ENCODE peak calls at places on chromosomes 11 and 22, in eight cellular contexts. One of them, this sample, is unnamed.

GRCh38 chr11:1138053-1138452 is 19.7 kb upstream of the MUC5AC start:
- DNase-seq in NB4: no peak
- DNase-seq in psoas muscle: no peak
- DNase-seq in right lobe of liver: no peak
- DNase-seq in fibroblast of the aortic adventitia: no peak
- DNase-seq in progenitor cell of endocrine pancreas: no peak
- DNase-seq in stomach: no peak
- DNase-seq in cardiac fibroblast: no peak
- DNase-seq in this sample: no peak

GRCh38 chr11:13928566-13929251 is 33.8 kb upstream of the SPON1 start:
- DNase-seq in psoas muscle: no peak
- DNase-seq in fibroblast of the aortic adventitia: peak; percentile 77
- DNase-seq in NB4: peak; percentile 65
- DNase-seq in progenitor cell of endocrine pancreas: no peak
- DNase-seq in stomach: no peak
- DNase-seq in cardiac fibroblast: peak; percentile 87
- DNase-seq in right lobe of liver: no peak
- DNase-seq in this sample: no peak

GRCh38 chr11:44968510-44968909 is 17.8 kb upstream of the TP53I11 start:
- DNase-seq in cardiac fibroblast: no peak
- DNase-seq in psoas muscle: no peak
- DNase-seq in fibroblast of the aortic adventitia: no peak
- DNase-seq in progenitor cell of endocrine pancreas: no peak
- DNase-seq in stomach: no peak
- DNase-seq in right lobe of liver: no peak
- DNase-seq in NB4: no peak
- DNase-seq in this sample: no peak

GRCh38 chr11:2206291-2206690 is 34.7 kb upstream of the TH start:
- DNase-seq in stomach: peak; percentile 17
- DNase-seq in cardiac fibroblast: no peak
- DNase-seq in right lobe of liver: no peak
- DNase-seq in progenitor cell of endocrine pancreas: no peak
- DNase-seq in NB4: no peak
- DNase-seq in psoas muscle: peak; percentile 40
- DNase-seq in fibroblast of the aortic adventitia: no peak
- DNase-seq in this sample: no peak

GRCh38 chr11:18726040-18726439 is at the start of gene IGSF22:
- DNase-seq in stomach: no peak
- DNase-seq in progenitor cell of endocrine pancreas: no peak
- DNase-seq in right lobe of liver: no peak
- DNase-seq in fibroblast of the aortic adventitia: no peak
- DNase-seq in psoas muscle: peak; percentile 23
- DNase-seq in NB4: no peak
- DNase-seq in cardiac fibroblast: no peak
- DNase-seq in this sample: no peak

GRCh38 chr11:67349457-67349856 is 3.9 kb downstream of the POLD4 start:
- DNase-seq in progenitor cell of endocrine pancreas: no peak
- DNase-seq in psoas muscle: no peak
- DNase-seq in cardiac fibroblast: no peak
- DNase-seq in fibroblast of the aortic adventitia: no peak
- DNase-seq in right lobe of liver: no peak
- DNase-seq in NB4: no peak
- DNase-seq in stomach: no peak
- DNase-seq in this sample: no peak

GRCh38 chr22:48758021-48758561 is 1069.6 kb downstream of the BRD1 start:
- DNase-seq in fibroblast of the aortic adventitia: no peak
- DNase-seq in psoas muscle: no peak
- DNase-seq in stomach: peak; percentile 25
- DNase-seq in right lobe of liver: peak; percentile 35
- DNase-seq in cardiac fibroblast: no peak
- DNase-seq in NB4: no peak
- DNase-seq in progenitor cell of endocrine pancreas: peak; percentile 7
- DNase-seq in this sample: no peak

GRCh38 chr11:7906481-7906880 is 24.6 kb downstream of the OR10A6 start:
- DNase-seq in cardiac fibroblast: no peak
- DNase-seq in right lobe of liver: no peak
- DNase-seq in progenitor cell of endocrine pancreas: no peak
- DNase-seq in fibroblast of the aortic adventitia: no peak
- DNase-seq in psoas muscle: no peak
- DNase-seq in NB4: no peak
- DNase-seq in stomach: no peak
- DNase-seq in this sample: no peak

GRCh38 chr11:26782220-26782619 is 60.4 kb upstream of the SLC5A12 start:
- DNase-seq in cardiac fibroblast: no peak
- DNase-seq in right lobe of liver: no peak
- DNase-seq in NB4: no peak
- DNase-seq in stomach: no peak
- DNase-seq in psoas muscle: no peak
- DNase-seq in progenitor cell of endocrine pancreas: no peak
- DNase-seq in fibroblast of the aortic adventitia: no peak
- DNase-seq in this sample: no peak

GRCh38 chr11:68424981-68425865 is 35.3 kb upstream of the PPP6R3 start:
- DNase-seq in cardiac fibroblast: no peak
- DNase-seq in right lobe of liver: no peak
- DNase-seq in psoas muscle: no peak
- DNase-seq in progenitor cell of endocrine pancreas: no peak
- DNase-seq in stomach: no peak
- DNase-seq in NB4: no peak
- DNase-seq in fibroblast of the aortic adventitia: no peak
- DNase-seq in this sample: no peak

GRCh38 chr11:85115798-85116197 is 511.3 kb downstream of the DLG2 start:
- DNase-seq in cardiac fibroblast: no peak
- DNase-seq in progenitor cell of endocrine pancreas: no peak
- DNase-seq in NB4: no peak
- DNase-seq in fibroblast of the aortic adventitia: no peak
- DNase-seq in stomach: no peak
- DNase-seq in right lobe of liver: no peak
- DNase-seq in psoas muscle: no peak
- DNase-seq in this sample: no peak

GRCh38 chr11:62498492-62499286 is 47.9 kb downstream of the AHNAK start:
- DNase-seq in cardiac fibroblast: no peak
- DNase-seq in stomach: no peak
- DNase-seq in right lobe of liver: no peak
- DNase-seq in progenitor cell of endocrine pancreas: no peak
- DNase-seq in fibroblast of the aortic adventitia: no peak
- DNase-seq in NB4: no peak
- DNase-seq in psoas muscle: no peak
- DNase-seq in this sample: no peak

GRCh38 chr22:22928666-22929380 is 41.2 kb downstream of the IGLL5 start:
- DNase-seq in progenitor cell of endocrine pancreas: no peak
- DNase-seq in NB4: peak; percentile 97
- DNase-seq in fibroblast of the aortic adventitia: peak; percentile 56
- DNase-seq in stomach: peak; percentile 38
- DNase-seq in cardiac fibroblast: peak; percentile 16
- DNase-seq in right lobe of liver: no peak
- DNase-seq in psoas muscle: peak; percentile 56
- DNase-seq in this sample: no peak

DNA sequence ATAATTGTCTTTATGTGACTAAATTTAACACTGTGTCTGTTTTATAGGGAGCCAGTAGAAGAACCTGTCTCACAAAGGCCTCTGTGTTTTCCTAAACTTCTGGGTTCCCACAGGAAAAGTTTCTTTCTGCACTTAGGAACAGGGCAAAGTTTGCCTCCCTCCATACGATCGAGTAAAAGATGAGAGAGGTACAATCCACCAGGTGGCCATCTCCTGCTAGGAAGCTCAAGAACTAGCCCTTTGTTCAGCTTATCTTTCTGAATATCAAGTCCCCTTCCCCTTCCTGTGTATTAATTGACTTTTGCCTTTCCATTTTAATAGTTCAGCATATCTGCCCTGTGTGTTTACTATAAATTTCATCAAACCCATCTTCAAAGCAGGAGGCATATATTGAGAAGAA is 18.0 kb downstream of the CSNK2A3 start:
- DNase-seq in cardiac fibroblast: no peak
- DNase-seq in fibroblast of the aortic adventitia: no peak
- DNase-seq in right lobe of liver: no peak
- DNase-seq in stomach: no peak
- DNase-seq in psoas muscle: no peak
- DNase-seq in progenitor cell of endocrine pancreas: no peak
- DNase-seq in NB4: no peak
- DNase-seq in this sample: no peak
- TF ChIP-seq CTCF in cardiac fibroblast: no peak
- TF ChIP-seq CTCF in fibroblast of the aortic adventitia: no peak
- TF ChIP-seq CTCF in right lobe of liver: peak; percentile 9
- TF ChIP-seq CTCF in stomach: no peak
- TF ChIP-seq CTCF in psoas muscle: no peak
- TF ChIP-seq CTCF in progenitor cell of endocrine pancreas: no peak
- TF ChIP-seq CTCF in NB4: no peak
- TF ChIP-seq CTCF in this sample: no peak

GRCh38 chr11:132048040-132048439 is 677.6 kb downstream of the NTM start:
- DNase-seq in right lobe of liver: no peak
- DNase-seq in psoas muscle: no peak
- DNase-seq in fibroblast of the aortic adventitia: no peak
- DNase-seq in cardiac fibroblast: no peak
- DNase-seq in stomach: no peak
- DNase-seq in progenitor cell of endocrine pancreas: no peak
- DNase-seq in NB4: no peak
- DNase-seq in this sample: no peak

GRCh38 chr11:132051704-132052103 is 681.3 kb downstream of the NTM start:
- DNase-seq in stomach: no peak
- DNase-seq in right lobe of liver: no peak
- DNase-seq in NB4: no peak
- DNase-seq in fibroblast of the aortic adventitia: peak; percentile 38
- DNase-seq in progenitor cell of endocrine pancreas: no peak
- DNase-seq in cardiac fibroblast: no peak
- DNase-seq in psoas muscle: no peak
- DNase-seq in this sample: no peak

GRCh38 chr11:132050577-132051180 is 680.3 kb downstream of the NTM start:
- DNase-seq in cardiac fibroblast: no peak
- DNase-seq in right lobe of liver: no peak
- DNase-seq in fibroblast of the aortic adventitia: no peak
- DNase-seq in psoas muscle: no peak
- DNase-seq in progenitor cell of endocrine pancreas: no peak
- DNase-seq in NB4: no peak
- DNase-seq in stomach: no peak
- DNase-seq in this sample: no peak

GRCh38 chr11:132049205-132049604 is 678.8 kb downstream of the NTM start:
- DNase-seq in right lobe of liver: no peak
- DNase-seq in psoas muscle: no peak
- DNase-seq in cardiac fibroblast: no peak
- DNase-seq in stomach: no peak
- DNase-seq in progenitor cell of endocrine pancreas: no peak
- DNase-seq in NB4: no peak
- DNase-seq in fibroblast of the aortic adventitia: no peak
- DNase-seq in this sample: no peak

DNA sequence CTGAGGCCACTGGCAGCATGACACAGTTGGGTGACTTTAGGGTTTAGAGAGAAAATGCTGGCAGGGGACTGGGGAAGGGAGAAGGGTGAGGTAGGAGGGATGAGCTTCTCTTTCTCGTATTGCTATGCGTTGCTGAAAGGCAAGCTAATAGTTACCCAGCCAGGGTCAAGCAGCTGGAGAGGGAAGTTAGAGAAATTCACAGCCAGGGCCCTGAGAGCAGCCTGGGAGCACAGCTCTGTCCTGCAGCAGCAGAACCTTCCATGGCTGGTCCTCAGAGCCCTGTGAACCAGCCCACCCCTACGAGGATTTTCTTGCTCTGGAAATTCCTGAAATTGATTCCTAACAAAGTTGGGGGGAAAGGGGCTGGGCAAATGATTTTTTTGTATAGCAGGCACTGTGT is 679.7 kb downstream of the NTM start:
- DNase-seq in psoas muscle: no peak
- DNase-seq in stomach: no peak
- DNase-seq in progenitor cell of endocrine pancreas: no peak
- DNase-seq in cardiac fibroblast: no peak
- DNase-seq in fibroblast of the aortic adventitia: no peak
- DNase-seq in NB4: no peak
- DNase-seq in right lobe of liver: no peak
- DNase-seq in this sample: no peak
- TF ChIP-seq CTCF in psoas muscle: no peak
- TF ChIP-seq CTCF in stomach: no peak
- TF ChIP-seq CTCF in progenitor cell of endocrine pancreas: no peak
- TF ChIP-seq CTCF in cardiac fibroblast: no peak
- TF ChIP-seq CTCF in fibroblast of the aortic adventitia: no peak
- TF ChIP-seq CTCF in NB4: no peak
- TF ChIP-seq CTCF in right lobe of liver: no peak
- TF ChIP-seq CTCF in this sample: no peak

DNA sequence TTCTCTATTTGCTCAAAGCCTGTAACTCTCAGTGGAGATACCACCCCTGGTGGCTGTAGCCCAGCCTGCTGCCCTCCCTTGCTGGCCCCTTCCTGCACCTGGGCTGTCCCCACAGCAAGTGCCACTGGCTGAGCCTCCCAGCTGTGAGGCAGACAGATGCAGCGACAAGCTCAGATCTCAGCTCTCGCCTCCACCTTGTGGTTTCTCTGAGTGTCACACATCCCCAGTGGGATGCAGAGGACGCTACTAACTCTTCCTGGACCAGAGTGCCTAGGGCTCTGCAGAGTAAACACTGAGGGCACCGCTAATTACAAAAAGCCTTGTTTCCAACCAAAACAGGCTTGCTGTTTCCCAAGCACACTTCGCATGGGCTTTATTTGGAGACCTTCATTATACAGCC is 8.9 kb downstream of the YPEL1 start:
- DNase-seq in cardiac fibroblast: no peak
- DNase-seq in NB4: peak; percentile 55
- DNase-seq in progenitor cell of endocrine pancreas: peak; percentile 21
- DNase-seq in stomach: no peak
- DNase-seq in fibroblast of the aortic adventitia: no peak
- DNase-seq in psoas muscle: no peak
- DNase-seq in right lobe of liver: no peak
- DNase-seq in this sample: no peak
- TF ChIP-seq CTCF in cardiac fibroblast: peak; percentile 21
- TF ChIP-seq CTCF in NB4: peak; percentile 33
- TF ChIP-seq CTCF in progenitor cell of endocrine pancreas: peak; percentile 49
- TF ChIP-seq CTCF in stomach: no peak
- TF ChIP-seq CTCF in fibroblast of the aortic adventitia: no peak
- TF ChIP-seq CTCF in psoas muscle: no peak
- TF ChIP-seq CTCF in right lobe of liver: peak; percentile 27
- TF ChIP-seq CTCF in this sample: peak; percentile 38

GRCh38 chr11:126992065-126992803 is 8.3 kb downstream of the KIRREL3 start:
- DNase-seq in psoas muscle: no peak
- DNase-seq in NB4: no peak
- DNase-seq in fibroblast of the aortic adventitia: peak; percentile 90
- DNase-seq in progenitor cell of endocrine pancreas: no peak
- DNase-seq in right lobe of liver: no peak
- DNase-seq in cardiac fibroblast: peak; percentile 75
- DNase-seq in stomach: no peak
- DNase-seq in this sample: no peak

GRCh38 chr11:126991596-126991995 is 9.0 kb downstream of the KIRREL3 start:
- DNase-seq in psoas muscle: no peak
- DNase-seq in fibroblast of the aortic adventitia: peak; percentile 55
- DNase-seq in cardiac fibroblast: peak; percentile 12
- DNase-seq in stomach: no peak
- DNase-seq in right lobe of liver: no peak
- DNase-seq in progenitor cell of endocrine pancreas: no peak
- DNase-seq in NB4: no peak
- DNase-seq in this sample: no peak

GRCh38 chr11:126992804-126993111 is 7.8 kb downstream of the KIRREL3 start:
- DNase-seq in psoas muscle: no peak
- DNase-seq in cardiac fibroblast: peak; percentile 50
- DNase-seq in fibroblast of the aortic adventitia: peak; percentile 77
- DNase-seq in NB4: no peak
- DNase-seq in progenitor cell of endocrine pancreas: no peak
- DNase-seq in right lobe of liver: no peak
- DNase-seq in stomach: no peak
- DNase-seq in this sample: no peak

GRCh38 chr11:126989942-126990715 is 10.4 kb downstream of the KIRREL3 start:
- DNase-seq in progenitor cell of endocrine pancreas: peak; percentile 86
- DNase-seq in stomach: peak; percentile 72
- DNase-seq in cardiac fibroblast: peak; percentile 71
- DNase-seq in psoas muscle: peak; percentile 74
- DNase-seq in right lobe of liver: peak; percentile 74
- DNase-seq in NB4: peak; percentile 62
- DNase-seq in fibroblast of the aortic adventitia: peak; percentile 64
- DNase-seq in this sample: peak; percentile 46

GRCh38 chr11:126990716-126991480 is 9.7 kb downstream of the KIRREL3 start:
- DNase-seq in cardiac fibroblast: peak; percentile 10
- DNase-seq in stomach: no peak
- DNase-seq in right lobe of liver: no peak
- DNase-seq in psoas muscle: no peak
- DNase-seq in NB4: no peak
- DNase-seq in progenitor cell of endocrine pancreas: no peak
- DNase-seq in fibroblast of the aortic adventitia: peak; percentile 27
- DNase-seq in this sample: no peak
- TF ChIP-seq CTCF in cardiac fibroblast: no peak
- TF ChIP-seq CTCF in stomach: peak; percentile 47
- TF ChIP-seq CTCF in right lobe of liver: no peak
- TF ChIP-seq CTCF in psoas muscle: no peak
- TF ChIP-seq CTCF in NB4: no peak
- TF ChIP-seq CTCF in progenitor cell of endocrine pancreas: no peak
- TF ChIP-seq CTCF in fibroblast of the aortic adventitia: no peak
- TF ChIP-seq CTCF in this sample: no peak

This sample was measured in D721Med.